ENCODE peak calls at places on chromosomes 4 and X, in eight cellular contexts. Z, M, H, O, W, E, X and R are unnamed samples.
A peak's percentile ranks its signal among the peaks of the same experiment; 100 is the strongest.

GRCh38 chrX:125727117-125727516 is 407.4 kb downstream of the TEX13C start:
- DNase-seq in W (no peak), Z (no peak), H (no peak), X (no peak), M (no peak), O (no peak), E (no peak), R (no peak)

GRCh38 chrX:23907496-23908218 is at the start of the genes APOO and CXorf58:
- DNase-seq in H (peak; percentile 95), M (peak; percentile 92), W (peak; percentile 87), Z (peak; percentile 98), X (peak; percentile 92), O (peak; percentile 77), E (peak; percentile 92), R (no peak)

GRCh38 chrX:149398027-149398426 is 107.1 kb downstream of the IDS start:
- DNase-seq in Z (no peak), X (peak; percentile 65), E (no peak), M (no peak), W (no peak), O (no peak), H (no peak), R (no peak)

GRCh38 chr4:8846864-8847263 is 24.8 kb downstream of the HMX1 start:
- DNase-seq in E (no peak), X (no peak), W (no peak), M (no peak), Z (no peak), O (no peak), H (peak; percentile 37), R (no peak)

GRCh38 chrX:154724999-154725756 is 25.7 kb downstream of the GAB3 start:
- DNase-seq in H (no peak), Z (no peak), E (no peak), O (no peak), M (no peak), X (peak; percentile 3), W (no peak), R (no peak)

GRCh38 chr4:26076896-26077295 is 162.9 kb downstream of the SMIM20 start:
- DNase-seq in E (no peak), W (peak; percentile 77), Z (no peak), O (no peak), X (no peak), H (no peak), M (no peak), R (no peak)

GRCh38 chrX:47483310-47484268 is 567 bp upstream of the ZNF41 start:
- DNase-seq in O (no peak), M (peak; percentile 16), E (peak; percentile 28), Z (peak; percentile 7), H (peak; percentile 58), X (peak; percentile 22), W (peak; percentile 41), R (no peak)

GRCh38 chr4:6321361-6321760 is 51.7 kb downstream of the WFS1 start:
- DNase-seq in H (no peak), W (no peak), X (no peak), E (no peak), Z (no peak), O (no peak), M (no peak), R (no peak)

GRCh38 chr4:123450393-123450792 is 53.8 kb downstream of the SPRY1 start:
- DNase-seq in E (no peak), H (no peak), W (no peak), X (no peak), O (no peak), Z (no peak), M (no peak), R (no peak)

GRCh38 chrX:10176121-10177003 is 19.6 kb downstream of the CLCN4 start:
- DNase-seq in W (no peak), H (no peak), O (no peak), Z (no peak), M (no peak), X (no peak), E (no peak), R (no peak)

GRCh38 chrX:24294619-24295018 is 19.2 kb downstream of the SUPT20HL2 start:
- DNase-seq in H (no peak), X (peak; percentile 77), E (no peak), Z (peak; percentile 24), O (no peak), M (peak; percentile 11), W (peak; percentile 7), R (no peak)

GRCh38 chrX:13386636-13387035 is 66.8 kb upstream of the ATXN3L start:
- DNase-seq in M (no peak), Z (no peak), E (no peak), O (no peak), H (no peak), W (no peak), X (no peak), R (no peak)

GRCh38 chr4:74152841-74153240 is 5.1 kb upstream of the MTHFD2L start:
- DNase-seq in Z (no peak), E (no peak), X (no peak), O (no peak), M (no peak), W (no peak), H (no peak), R (no peak)

GRCh38 chr4:66704243-66704642 is 841.1 kb downstream of the CENPC start:
- DNase-seq in H (no peak), M (no peak), O (no peak), X (no peak), W (no peak), Z (no peak), E (no peak), R (no peak)

GRCh38 chrX:13360146-13360545 is 40.3 kb upstream of the ATXN3L start:
- DNase-seq in Z (no peak), H (no peak), X (no peak), M (no peak), W (no peak), E (no peak), O (no peak), R (no peak)

GRCh38 chr4:176549161-176549865 is 229.5 kb downstream of the SPCS3 start:
- DNase-seq in W (peak; percentile 73), O (no peak), X (no peak), E (peak; percentile 70), M (no peak), Z (no peak), H (no peak), R (no peak)

GRCh38 chr4:118942465-118942864 is 53.8 kb downstream of the SYNPO2 start:
- DNase-seq in M (no peak), Z (no peak), O (no peak), W (peak; percentile 47), H (no peak), X (no peak), E (peak; percentile 23), R (peak; percentile 16)

GRCh38 chr4:154622598-154622997 is 10.1 kb upstream of the FGG start:
- DNase-seq in W (peak; percentile 64), Z (peak; percentile 18), M (no peak), H (no peak), E (peak; percentile 50), O (peak; percentile 11), X (peak; percentile 82), R (no peak)

GRCh38 chr4:118765399-118765798 is 70.5 kb downstream of the SEC24D start:
- DNase-seq in H (no peak), O (peak; percentile 95), Z (no peak), W (peak; percentile 99), X (no peak), M (no peak), E (peak; percentile 97), R (peak; percentile 99)

DNA sequence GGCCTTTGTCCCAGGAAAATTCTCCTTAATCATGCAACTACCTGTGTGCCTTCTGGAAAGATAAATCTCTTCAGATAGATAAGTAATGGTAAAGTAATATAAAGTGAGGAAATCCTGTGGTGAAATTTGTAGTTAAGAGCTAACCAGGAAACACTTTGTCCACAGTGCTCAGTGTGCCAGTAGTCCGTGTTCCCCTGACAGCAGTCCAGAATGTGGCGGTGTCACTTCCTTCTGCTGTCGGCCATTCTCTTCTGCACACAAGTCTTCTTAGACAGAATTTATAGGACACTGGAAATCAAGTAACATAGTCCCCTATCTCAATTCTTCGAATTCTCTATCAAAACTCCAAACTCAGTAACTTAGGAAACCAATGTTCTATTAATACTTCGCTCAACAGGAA is 5.8 kb upstream of the CXXC4 start:
- DNase-seq in Z (no peak), M (peak; percentile 19), E (no peak), H (no peak), O (no peak), X (no peak), W (no peak), R (no peak)
- TF ChIP-seq CTCF in Z (no peak), M (no peak), E (no peak), H (no peak), O (no peak), X (no peak), W (no peak), R (no peak)

GRCh38 chr4:2526559-2526958 is 9.9 kb upstream of the FAM193A start:
- DNase-seq in W (no peak), M (no peak), X (peak; percentile 17), Z (no peak), E (no peak), H (no peak), O (no peak), R (no peak)
- TF ChIP-seq CTCF in W (no peak), M (no peak), X (no peak), Z (no peak), E (no peak), H (no peak), O (no peak), R (no peak)

DNA sequence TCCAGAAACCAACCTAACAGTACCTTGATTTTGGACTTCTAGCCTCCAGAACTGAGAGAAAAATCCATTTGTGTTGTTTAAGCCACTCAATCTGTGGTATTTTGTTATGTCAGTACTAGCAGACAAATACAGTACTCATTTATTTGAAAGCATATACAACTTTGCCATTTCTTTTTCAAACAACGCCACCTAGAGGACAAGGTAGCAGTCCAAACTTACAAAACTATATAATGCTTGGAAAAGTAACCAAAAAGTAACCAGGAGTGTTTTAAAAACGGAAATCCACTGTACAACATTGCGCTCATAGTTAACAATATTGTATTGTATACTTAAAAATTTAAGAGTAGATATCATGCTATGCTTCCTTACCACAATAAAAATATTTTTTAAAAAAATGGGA is 37.0 kb upstream of the FGF13 start:
- DNase-seq in E (peak; percentile 22), Z (no peak), X (peak; percentile 44), H (no peak), M (no peak), W (peak; percentile 36), O (no peak), R (no peak)
- TF ChIP-seq CTCF in E (peak; percentile 47), Z (peak; percentile 51), X (peak; percentile 56), H (peak; percentile 43), M (peak; percentile 18), W (peak; percentile 51), O (peak; percentile 35), R (peak; percentile 58)

DNA sequence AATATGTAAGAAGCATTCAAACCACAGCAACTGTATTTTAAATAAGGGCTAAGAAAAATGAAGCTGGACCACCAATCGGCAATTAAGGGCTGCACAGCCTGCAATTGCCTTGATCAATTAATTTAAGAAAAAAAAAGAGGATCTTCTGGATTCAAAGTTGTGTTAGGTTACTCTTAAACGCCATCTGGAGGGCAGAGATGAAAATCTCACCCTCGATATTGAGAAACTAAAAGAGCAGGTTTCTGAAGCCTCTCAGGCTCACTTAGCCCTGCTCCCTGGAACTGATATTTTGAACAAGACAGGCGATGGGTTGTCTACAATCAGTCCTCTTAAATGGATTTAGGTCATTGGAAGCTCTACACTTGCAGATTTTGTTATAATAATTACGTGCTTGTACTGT is 579.4 kb downstream of the GRXCR1 start:
- DNase-seq in Z (no peak), X (peak; percentile 39), O (no peak), W (peak; percentile 12), E (no peak), M (no peak), H (no peak), R (no peak)
- TF ChIP-seq CTCF in Z (no peak), X (peak; percentile 46), O (no peak), W (peak; percentile 18), E (no peak), M (no peak), H (no peak), R (no peak)